ENCODE peak calls at places on chromosomes 1 and 21, in four cellular contexts. One of them, this sample, is unnamed.

GRCh38 chr1:152497273-152497672 is 13.3 kb upstream of the LCE5A start:
- DNase-seq in lower leg skin: no peak
- DNase-seq in fibroblast of pulmonary artery: peak
- DNase-seq in astrocyte: no peak
- DNase-seq in this sample: no peak

GRCh38 chr1:182143825-182144661 is 82.5 kb upstream of the ZNF648 start:
- DNase-seq in astrocyte: peak
- DNase-seq in lower leg skin: peak
- DNase-seq in fibroblast of pulmonary artery: peak
- DNase-seq in this sample: no peak

GRCh38 chr1:160131803-160132565 is 16.4 kb downstream of the ATP1A2 start:
- DNase-seq in astrocyte: no peak
- DNase-seq in lower leg skin: no peak
- DNase-seq in fibroblast of pulmonary artery: no peak
- DNase-seq in this sample: no peak

GRCh38 chr1:61434276-61434675 is 290.7 kb downstream of the TM2D1 start:
- DNase-seq in astrocyte: peak
- DNase-seq in fibroblast of pulmonary artery: no peak
- DNase-seq in lower leg skin: no peak
- DNase-seq in this sample: peak

GRCh38 chr1:162056043-162056442 is 13.4 kb upstream of the NOS1AP start:
- DNase-seq in lower leg skin: peak
- DNase-seq in fibroblast of pulmonary artery: peak
- DNase-seq in astrocyte: peak
- DNase-seq in this sample: peak

GRCh38 chr1:71081697-71082080 is 854 bp upstream of the ZRANB2 start:
- DNase-seq in astrocyte: no peak
- DNase-seq in lower leg skin: peak
- DNase-seq in fibroblast of pulmonary artery: no peak
- DNase-seq in this sample: no peak

GRCh38 chr1:44655609-44656008 is 18.7 kb downstream of the TMEM53 start:
- DNase-seq in astrocyte: no peak
- DNase-seq in fibroblast of pulmonary artery: peak
- DNase-seq in lower leg skin: no peak
- DNase-seq in this sample: no peak

GRCh38 chr21:35159881-35160280 is 110.8 kb upstream of the RUNX1 start:
- DNase-seq in astrocyte: peak
- DNase-seq in fibroblast of pulmonary artery: peak
- DNase-seq in lower leg skin: no peak
- DNase-seq in this sample: peak

GRCh38 chr1:238621405-238621804 is 730.7 kb upstream of the ZP4 start:
- DNase-seq in astrocyte: peak
- DNase-seq in lower leg skin: no peak
- DNase-seq in fibroblast of pulmonary artery: no peak
- DNase-seq in this sample: no peak

GRCh38 chr1:87329756-87330200 is 1.1 kb downstream of the LMO4 start:
- DNase-seq in lower leg skin: no peak
- DNase-seq in fibroblast of pulmonary artery: peak
- DNase-seq in astrocyte: peak
- DNase-seq in this sample: no peak

GRCh38 chr1:107153033-107153432 is 12.2 kb downstream of the NTNG1 start:
- DNase-seq in fibroblast of pulmonary artery: no peak
- DNase-seq in lower leg skin: no peak
- DNase-seq in astrocyte: peak
- DNase-seq in this sample: no peak

GRCh38 chr1:38551318-38551717 is 308.3 kb downstream of the RRAGC start:
- DNase-seq in fibroblast of pulmonary artery: no peak
- DNase-seq in astrocyte: no peak
- DNase-seq in lower leg skin: no peak
- DNase-seq in this sample: no peak

GRCh38 chr1:200153277-200154055 is 126.0 kb downstream of the NR5A2 start:
- DNase-seq in astrocyte: no peak
- DNase-seq in lower leg skin: no peak
- DNase-seq in fibroblast of pulmonary artery: no peak
- DNase-seq in this sample: no peak

GRCh38 chr1:28236656-28237331 is 870 bp downstream of the ATP5IF1 start:
- DNase-seq in lower leg skin: no peak
- DNase-seq in fibroblast of pulmonary artery: no peak
- DNase-seq in astrocyte: no peak
- DNase-seq in this sample: no peak

GRCh38 chr1:85274969-85275453 is 1.4 kb downstream of the BCL10 start:
- DNase-seq in fibroblast of pulmonary artery: peak
- DNase-seq in astrocyte: peak
- DNase-seq in lower leg skin: no peak
- DNase-seq in this sample: peak

GRCh38 chr1:160116277-160117147 is 953 bp downstream of the ATP1A2 start:
- DNase-seq in lower leg skin: no peak
- DNase-seq in astrocyte: peak
- DNase-seq in fibroblast of pulmonary artery: peak
- DNase-seq in this sample: no peak

GRCh38 chr1:174191255-174191906 is 32.1 kb downstream of the RABGAP1L start:
- DNase-seq in astrocyte: peak
- DNase-seq in fibroblast of pulmonary artery: peak
- DNase-seq in lower leg skin: no peak
- DNase-seq in this sample: peak

GRCh38 chr1:218634212-218634611 is 289.1 kb downstream of the TGFB2 start:
- DNase-seq in lower leg skin: no peak
- DNase-seq in astrocyte: no peak
- DNase-seq in fibroblast of pulmonary artery: no peak
- DNase-seq in this sample: no peak

GRCh38 chr1:27388337-27389005 is 4.0 kb upstream of the GPR3 start:
- DNase-seq in lower leg skin: no peak
- DNase-seq in fibroblast of pulmonary artery: peak
- DNase-seq in astrocyte: no peak
- DNase-seq in this sample: no peak

GRCh38 chr1:174077755-174078490 is 55.8 kb upstream of the RC3H1 start:
- DNase-seq in fibroblast of pulmonary artery: no peak
- DNase-seq in astrocyte: peak
- DNase-seq in lower leg skin: no peak
- DNase-seq in this sample: no peak

GRCh38 chr1:172287207-172287606 is 133.3 kb upstream of the C1orf105 start:
- DNase-seq in lower leg skin: peak
- DNase-seq in fibroblast of pulmonary artery: peak
- DNase-seq in astrocyte: peak
- DNase-seq in this sample: peak

GRCh38 chr1:25695066-25695990 is 78.7 kb downstream of the MAN1C1 start:
- DNase-seq in astrocyte: peak
- DNase-seq in lower leg skin: peak
- DNase-seq in fibroblast of pulmonary artery: peak
- DNase-seq in this sample: peak

GRCh38 chr1:36966242-36966641 is 68.1 kb downstream of the GRIK3 start:
- DNase-seq in astrocyte: no peak
- DNase-seq in fibroblast of pulmonary artery: peak
- DNase-seq in lower leg skin: no peak
- DNase-seq in this sample: peak

GRCh38 chr1:214427871-214428277 is 123.5 kb downstream of the PTPN14 start:
- DNase-seq in fibroblast of pulmonary artery: peak
- DNase-seq in lower leg skin: no peak
- DNase-seq in astrocyte: peak
- DNase-seq in this sample: peak

GRCh38 chr1:156709743-156710489 is 4.5 kb upstream of the CRABP2 start:
- DNase-seq in fibroblast of pulmonary artery: peak
- DNase-seq in astrocyte: peak
- DNase-seq in lower leg skin: peak
- DNase-seq in this sample: no peak

GRCh38 chr21:41851090-41851790 is 27.9 kb downstream of the PRDM15 start:
- DNase-seq in lower leg skin: no peak
- DNase-seq in astrocyte: no peak
- DNase-seq in fibroblast of pulmonary artery: no peak
- DNase-seq in this sample: no peak

GRCh38 chr1:184597652-184598357 is 156.9 kb downstream of the EDEM3 start:
- DNase-seq in fibroblast of pulmonary artery: peak
- DNase-seq in astrocyte: no peak
- DNase-seq in lower leg skin: no peak
- DNase-seq in this sample: no peak

GRCh38 chr1:1142844-1143243 is 27.0 kb upstream of the C1orf159 start:
- DNase-seq in fibroblast of pulmonary artery: no peak
- DNase-seq in astrocyte: no peak
- DNase-seq in lower leg skin: no peak
- DNase-seq in this sample: no peak

GRCh38 chr21:22235866-22236590 is 1237.8 kb downstream of the NCAM2 start:
- DNase-seq in fibroblast of pulmonary artery: no peak
- DNase-seq in astrocyte: no peak
- DNase-seq in lower leg skin: no peak
- DNase-seq in this sample: no peak

GRCh38 chr1:39671433-39671792 is 494 bp downstream of the NT5C1A start:
- DNase-seq in astrocyte: no peak
- DNase-seq in fibroblast of pulmonary artery: no peak
- DNase-seq in lower leg skin: no peak
- DNase-seq in this sample: no peak

GRCh38 chr1:1325288-1326074 is 879 bp downstream of the CPTP start:
- DNase-seq in astrocyte: no peak
- DNase-seq in fibroblast of pulmonary artery: no peak
- DNase-seq in lower leg skin: no peak
- DNase-seq in this sample: no peak

GRCh38 chr1:43207229-43207853 is 35.2 kb downstream of the CFAP57 start:
- DNase-seq in lower leg skin: no peak
- DNase-seq in fibroblast of pulmonary artery: peak
- DNase-seq in astrocyte: peak
- DNase-seq in this sample: peak

GRCh38 chr21:29343517-29343916 is 44.8 kb downstream of the BACH1 start:
- DNase-seq in fibroblast of pulmonary artery: peak
- DNase-seq in astrocyte: peak
- DNase-seq in lower leg skin: no peak
- DNase-seq in this sample: peak

GRCh38 chr1:225415307-225415706 is 12.5 kb downstream of the LBR start:
- DNase-seq in lower leg skin: no peak
- DNase-seq in astrocyte: no peak
- DNase-seq in fibroblast of pulmonary artery: no peak
- DNase-seq in this sample: no peak

GRCh38 chr1:245197121-245197520 is 42.3 kb downstream of the KIF26B start:
- DNase-seq in fibroblast of pulmonary artery: no peak
- DNase-seq in lower leg skin: no peak
- DNase-seq in astrocyte: no peak
- DNase-seq in this sample: no peak

GRCh38 chr1:113388621-113389355 is 1.5 kb upstream of the MAGI3 start:
- DNase-seq in astrocyte: no peak
- DNase-seq in lower leg skin: no peak
- DNase-seq in fibroblast of pulmonary artery: no peak
- DNase-seq in this sample: no peak

GRCh38 chr1:5651964-5652751 is 340.1 kb downstream of the NPHP4 start:
- DNase-seq in astrocyte: no peak
- DNase-seq in fibroblast of pulmonary artery: no peak
- DNase-seq in lower leg skin: peak
- DNase-seq in this sample: no peak

DNA sequence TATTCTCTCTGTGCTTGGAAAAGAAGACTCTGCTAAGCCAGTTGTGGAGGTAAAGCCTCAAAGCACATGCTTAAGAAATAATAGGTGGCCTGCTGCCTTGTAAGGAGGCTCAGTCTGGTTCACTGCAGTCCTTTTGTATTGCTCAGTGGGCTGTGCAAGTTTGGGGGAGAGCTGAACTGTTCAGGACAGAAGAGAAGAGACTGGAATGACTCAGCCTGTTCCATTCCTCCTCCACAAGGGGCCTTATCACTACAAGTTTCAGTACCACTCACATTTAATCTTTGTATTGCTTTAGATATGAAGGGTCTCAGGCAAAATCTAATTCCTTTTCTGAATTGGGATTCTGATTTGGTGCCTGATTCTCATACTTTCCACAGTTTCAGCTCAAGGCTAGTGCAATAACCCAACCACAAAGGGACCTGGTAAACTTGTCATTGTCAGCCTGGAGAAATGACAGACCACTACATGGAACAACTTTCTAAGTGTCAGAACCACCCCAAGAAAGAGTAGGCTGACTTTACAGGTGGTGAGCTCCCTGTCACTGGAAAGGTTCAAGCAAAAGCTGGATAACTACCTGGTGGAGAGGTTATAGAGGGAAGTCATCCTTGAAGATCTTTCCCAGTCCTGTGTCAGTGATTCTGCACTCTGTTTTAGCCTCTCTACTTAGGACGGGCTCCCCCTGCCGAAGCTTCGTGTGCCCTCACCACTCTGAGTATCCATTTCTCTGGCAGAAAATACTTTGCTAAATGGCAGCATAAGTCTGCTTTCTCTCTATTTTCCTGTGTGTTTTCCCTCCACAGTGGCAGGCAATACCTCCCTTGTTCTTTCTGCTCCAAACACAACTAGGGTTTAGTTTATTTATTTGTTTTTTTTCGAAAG is 162.9 kb upstream of the GJB5 start:
- DNase-seq in fibroblast of pulmonary artery: no peak
- DNase-seq in lower leg skin: no peak
- DNase-seq in astrocyte: no peak
- DNase-seq in this sample: no peak
- TF ChIP-seq CTCF in fibroblast of pulmonary artery: no peak
- TF ChIP-seq CTCF in lower leg skin: no peak
- TF ChIP-seq CTCF in astrocyte: no peak
- TF ChIP-seq CTCF in this sample: no peak

GRCh38 chr1:154352581-154353459 is 27.5 kb downstream of the ATP8B2 start:
- DNase-seq in fibroblast of pulmonary artery: peak
- DNase-seq in lower leg skin: no peak
- DNase-seq in astrocyte: peak
- DNase-seq in this sample: no peak
- TF ChIP-seq CTCF in fibroblast of pulmonary artery: no peak
- TF ChIP-seq CTCF in lower leg skin: no peak
- TF ChIP-seq CTCF in astrocyte: no peak
- TF ChIP-seq CTCF in this sample: peak

GRCh38 chr1:208045410-208046252 is 134.7 kb upstream of the CD34 start:
- DNase-seq in fibroblast of pulmonary artery: no peak
- DNase-seq in astrocyte: no peak
- DNase-seq in lower leg skin: no peak
- DNase-seq in this sample: no peak
- TF ChIP-seq CTCF in fibroblast of pulmonary artery: no peak
- TF ChIP-seq CTCF in astrocyte: peak
- TF ChIP-seq CTCF in lower leg skin: no peak
- TF ChIP-seq CTCF in this sample: peak

GRCh38 chr1:163337631-163338030 is 15.9 kb downstream of the NUF2 start:
- DNase-seq in astrocyte: peak
- DNase-seq in lower leg skin: no peak
- DNase-seq in fibroblast of pulmonary artery: peak
- DNase-seq in this sample: peak
- TF ChIP-seq CTCF in astrocyte: no peak
- TF ChIP-seq CTCF in lower leg skin: no peak
- TF ChIP-seq CTCF in fibroblast of pulmonary artery: no peak
- TF ChIP-seq CTCF in this sample: no peak

DNA sequence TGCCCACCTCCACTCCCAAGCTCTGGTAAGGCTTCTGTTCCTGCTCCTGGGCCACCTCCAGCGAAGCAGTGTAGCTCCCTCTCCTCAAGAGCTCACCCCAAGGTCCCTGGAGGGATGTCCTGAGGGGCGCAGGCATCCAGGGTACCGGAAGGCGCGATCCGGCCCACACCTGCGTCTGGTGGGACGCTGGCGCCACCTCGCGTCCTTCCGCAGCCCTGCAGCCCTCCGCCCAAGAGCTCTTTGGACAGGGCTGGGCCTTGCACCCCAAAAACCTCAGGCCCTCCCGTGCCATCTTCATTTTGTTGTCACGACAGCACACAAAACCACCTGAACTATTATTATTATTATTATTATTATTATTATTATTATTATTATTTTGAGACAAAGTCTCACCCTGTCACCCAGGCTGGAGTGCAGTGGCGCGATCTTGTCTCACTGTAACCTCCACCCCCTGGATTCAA is 49.2 kb upstream of the PAX7 start:
- DNase-seq in fibroblast of pulmonary artery: peak
- DNase-seq in astrocyte: no peak
- DNase-seq in lower leg skin: no peak
- DNase-seq in this sample: no peak
- TF ChIP-seq CTCF in fibroblast of pulmonary artery: peak
- TF ChIP-seq CTCF in astrocyte: peak
- TF ChIP-seq CTCF in lower leg skin: no peak
- TF ChIP-seq CTCF in this sample: peak

This sample was measured in brain microvascular endothelial cell.